ENCODE peak calls at places on chromosomes 3 and 15, in ten cellular contexts. One of them, this sample, is unnamed.
A peak's percentile ranks its signal among the peaks of the same experiment; 100 is the strongest.

GRCh38 chr3:137768361-137769320 is 4.5 kb downstream of the SOX14 start:
- DNase-seq in NCI-H524: peak; percentile 75
- DNase-seq in coronary artery: no peak
- DNase-seq in endothelial cell: peak; percentile 50
- DNase-seq in amniotic stem cell: no peak
- DNase-seq in HTR-8/SVneo: no peak
- DNase-seq in choroid plexus epithelial cell: no peak
- DNase-seq in EH: no peak
- DNase-seq in activated CD4-positive, alpha-beta T cell treated with anti-CD3 and anti-CD28 coated beads, Interleukin-2, amount 50 U/mL, for 48 hours: no peak
- DNase-seq in nucleus accumbens: no peak
- DNase-seq in this sample: no peak

GRCh38 chr15:70252056-70252935 is 154.6 kb upstream of the TLE3 start:
- DNase-seq in NCI-H524: peak; percentile 89
- DNase-seq in coronary artery: no peak
- DNase-seq in endothelial cell: no peak
- DNase-seq in amniotic stem cell: no peak
- DNase-seq in HTR-8/SVneo: no peak
- DNase-seq in choroid plexus epithelial cell: no peak
- DNase-seq in EH: no peak
- DNase-seq in activated CD4-positive, alpha-beta T cell treated with anti-CD3 and anti-CD28 coated beads, Interleukin-2, amount 50 U/mL, for 48 hours: no peak
- DNase-seq in nucleus accumbens: no peak
- DNase-seq in this sample: no peak

GRCh38 chr3:168040624-168041208 is 55.0 kb downstream of the GOLIM4 start:
- DNase-seq in NCI-H524: peak; percentile 74
- DNase-seq in coronary artery: no peak
- DNase-seq in endothelial cell: peak; percentile 18
- DNase-seq in amniotic stem cell: peak; percentile 28
- DNase-seq in HTR-8/SVneo: peak; percentile 11
- DNase-seq in choroid plexus epithelial cell: peak; percentile 94
- DNase-seq in EH: peak; percentile 54
- DNase-seq in activated CD4-positive, alpha-beta T cell treated with anti-CD3 and anti-CD28 coated beads, Interleukin-2, amount 50 U/mL, for 48 hours: no peak
- DNase-seq in nucleus accumbens: no peak
- DNase-seq in this sample: peak; percentile 33

GRCh38 chr15:77329202-77329601 is 90.7 kb downstream of the PEAK1 start:
- DNase-seq in NCI-H524: no peak
- DNase-seq in coronary artery: no peak
- DNase-seq in endothelial cell: no peak
- DNase-seq in amniotic stem cell: no peak
- DNase-seq in HTR-8/SVneo: no peak
- DNase-seq in choroid plexus epithelial cell: no peak
- DNase-seq in EH: peak; percentile 28
- DNase-seq in activated CD4-positive, alpha-beta T cell treated with anti-CD3 and anti-CD28 coated beads, Interleukin-2, amount 50 U/mL, for 48 hours: no peak
- DNase-seq in nucleus accumbens: no peak
- DNase-seq in this sample: no peak

GRCh38 chr15:33067456-33067855 is 127.1 kb downstream of the FMN1 start:
- DNase-seq in NCI-H524: no peak
- DNase-seq in coronary artery: no peak
- DNase-seq in endothelial cell: no peak
- DNase-seq in amniotic stem cell: peak; percentile 49
- DNase-seq in HTR-8/SVneo: peak; percentile 37
- DNase-seq in choroid plexus epithelial cell: peak; percentile 79
- DNase-seq in EH: peak; percentile 94
- DNase-seq in activated CD4-positive, alpha-beta T cell treated with anti-CD3 and anti-CD28 coated beads, Interleukin-2, amount 50 U/mL, for 48 hours: no peak
- DNase-seq in nucleus accumbens: no peak
- DNase-seq in this sample: no peak

GRCh38 chr3:117118604-117119003 is 409.0 kb downstream of the TUSC7 start:
- DNase-seq in NCI-H524: peak; percentile 16
- DNase-seq in coronary artery: no peak
- DNase-seq in endothelial cell: no peak
- DNase-seq in amniotic stem cell: no peak
- DNase-seq in HTR-8/SVneo: no peak
- DNase-seq in choroid plexus epithelial cell: no peak
- DNase-seq in EH: peak; percentile 56
- DNase-seq in activated CD4-positive, alpha-beta T cell treated with anti-CD3 and anti-CD28 coated beads, Interleukin-2, amount 50 U/mL, for 48 hours: no peak
- DNase-seq in nucleus accumbens: no peak
- DNase-seq in this sample: no peak

GRCh38 chr3:168511428-168512014 is 415.8 kb upstream of the GOLIM4 start:
- DNase-seq in NCI-H524: peak; percentile 23
- DNase-seq in coronary artery: no peak
- DNase-seq in endothelial cell: no peak
- DNase-seq in amniotic stem cell: peak; percentile 7
- DNase-seq in HTR-8/SVneo: no peak
- DNase-seq in choroid plexus epithelial cell: peak; percentile 53
- DNase-seq in EH: peak; percentile 7
- DNase-seq in activated CD4-positive, alpha-beta T cell treated with anti-CD3 and anti-CD28 coated beads, Interleukin-2, amount 50 U/mL, for 48 hours: no peak
- DNase-seq in nucleus accumbens: no peak
- DNase-seq in this sample: no peak

GRCh38 chr15:70354260-70354894 is 256.7 kb upstream of the TLE3 start:
- DNase-seq in NCI-H524: no peak
- DNase-seq in coronary artery: peak; percentile 58
- DNase-seq in endothelial cell: no peak
- DNase-seq in amniotic stem cell: no peak
- DNase-seq in HTR-8/SVneo: no peak
- DNase-seq in choroid plexus epithelial cell: no peak
- DNase-seq in EH: no peak
- DNase-seq in activated CD4-positive, alpha-beta T cell treated with anti-CD3 and anti-CD28 coated beads, Interleukin-2, amount 50 U/mL, for 48 hours: no peak
- DNase-seq in nucleus accumbens: no peak
- DNase-seq in this sample: no peak

GRCh38 chr3:158109804-158110657 is at the start of gene RSRC1:
- DNase-seq in NCI-H524: peak; percentile 92
- DNase-seq in coronary artery: peak; percentile 85
- DNase-seq in endothelial cell: peak; percentile 76
- DNase-seq in amniotic stem cell: peak; percentile 79
- DNase-seq in HTR-8/SVneo: peak; percentile 81
- DNase-seq in choroid plexus epithelial cell: peak; percentile 93
- DNase-seq in EH: peak; percentile 87
- DNase-seq in activated CD4-positive, alpha-beta T cell treated with anti-CD3 and anti-CD28 coated beads, Interleukin-2, amount 50 U/mL, for 48 hours: peak; percentile 82
- DNase-seq in nucleus accumbens: peak; percentile 75
- DNase-seq in this sample: peak; percentile 74

GRCh38 chr3:37050242-37050641 is 56.9 kb downstream of the MLH1 start:
- DNase-seq in NCI-H524: peak; percentile 35
- DNase-seq in coronary artery: no peak
- DNase-seq in endothelial cell: no peak
- DNase-seq in amniotic stem cell: no peak
- DNase-seq in HTR-8/SVneo: no peak
- DNase-seq in choroid plexus epithelial cell: no peak
- DNase-seq in EH: no peak
- DNase-seq in activated CD4-positive, alpha-beta T cell treated with anti-CD3 and anti-CD28 coated beads, Interleukin-2, amount 50 U/mL, for 48 hours: no peak
- DNase-seq in nucleus accumbens: no peak
- DNase-seq in this sample: no peak

GRCh38 chr3:27758083-27758482 is 36.0 kb upstream of the EOMES start:
- DNase-seq in NCI-H524: no peak
- DNase-seq in coronary artery: no peak
- DNase-seq in endothelial cell: no peak
- DNase-seq in amniotic stem cell: peak; percentile 44
- DNase-seq in HTR-8/SVneo: peak; percentile 45
- DNase-seq in choroid plexus epithelial cell: peak; percentile 91
- DNase-seq in EH: peak; percentile 85
- DNase-seq in activated CD4-positive, alpha-beta T cell treated with anti-CD3 and anti-CD28 coated beads, Interleukin-2, amount 50 U/mL, for 48 hours: peak; percentile 19
- DNase-seq in nucleus accumbens: no peak
- DNase-seq in this sample: no peak

GRCh38 chr3:113825090-113825489 is 13.5 kb upstream of the GRAMD1C start:
- DNase-seq in NCI-H524: peak; percentile 17
- DNase-seq in coronary artery: no peak
- DNase-seq in endothelial cell: no peak
- DNase-seq in amniotic stem cell: no peak
- DNase-seq in HTR-8/SVneo: peak; percentile 26
- DNase-seq in choroid plexus epithelial cell: peak; percentile 34
- DNase-seq in EH: peak; percentile 14
- DNase-seq in activated CD4-positive, alpha-beta T cell treated with anti-CD3 and anti-CD28 coated beads, Interleukin-2, amount 50 U/mL, for 48 hours: no peak
- DNase-seq in nucleus accumbens: no peak
- DNase-seq in this sample: peak; percentile 38

GRCh38 chr3:195015021-195015420 is 255.9 kb downstream of the XXYLT1 start:
- DNase-seq in NCI-H524: no peak
- DNase-seq in coronary artery: peak; percentile 41
- DNase-seq in endothelial cell: no peak
- DNase-seq in amniotic stem cell: no peak
- DNase-seq in HTR-8/SVneo: no peak
- DNase-seq in choroid plexus epithelial cell: peak; percentile 63
- DNase-seq in EH: no peak
- DNase-seq in activated CD4-positive, alpha-beta T cell treated with anti-CD3 and anti-CD28 coated beads, Interleukin-2, amount 50 U/mL, for 48 hours: no peak
- DNase-seq in nucleus accumbens: no peak
- DNase-seq in this sample: no peak

GRCh38 chr3:11379238-11379823 is 107.1 kb downstream of the ATG7 start:
- DNase-seq in NCI-H524: peak; percentile 60
- DNase-seq in coronary artery: no peak
- DNase-seq in endothelial cell: peak; percentile 32
- DNase-seq in amniotic stem cell: peak; percentile 37
- DNase-seq in HTR-8/SVneo: peak; percentile 41
- DNase-seq in choroid plexus epithelial cell: peak; percentile 85
- DNase-seq in EH: peak; percentile 66
- DNase-seq in activated CD4-positive, alpha-beta T cell treated with anti-CD3 and anti-CD28 coated beads, Interleukin-2, amount 50 U/mL, for 48 hours: no peak
- DNase-seq in nucleus accumbens: no peak
- DNase-seq in this sample: peak; percentile 37

GRCh38 chr3:29247088-29247745 is 33.7 kb upstream of the RBMS3 start:
- DNase-seq in NCI-H524: no peak
- DNase-seq in coronary artery: no peak
- DNase-seq in endothelial cell: no peak
- DNase-seq in amniotic stem cell: no peak
- DNase-seq in HTR-8/SVneo: no peak
- DNase-seq in choroid plexus epithelial cell: no peak
- DNase-seq in EH: no peak
- DNase-seq in activated CD4-positive, alpha-beta T cell treated with anti-CD3 and anti-CD28 coated beads, Interleukin-2, amount 50 U/mL, for 48 hours: no peak
- DNase-seq in nucleus accumbens: no peak
- DNase-seq in this sample: no peak

GRCh38 chr3:128416578-128417150 is 50.0 kb downstream of the DNAJB8 start:
- DNase-seq in NCI-H524: no peak
- DNase-seq in coronary artery: no peak
- DNase-seq in endothelial cell: no peak
- DNase-seq in amniotic stem cell: peak; percentile 12
- DNase-seq in HTR-8/SVneo: peak; percentile 79
- DNase-seq in choroid plexus epithelial cell: peak; percentile 92
- DNase-seq in EH: peak; percentile 94
- DNase-seq in activated CD4-positive, alpha-beta T cell treated with anti-CD3 and anti-CD28 coated beads, Interleukin-2, amount 50 U/mL, for 48 hours: no peak
- DNase-seq in nucleus accumbens: no peak
- DNase-seq in this sample: peak; percentile 67

GRCh38 chr15:57384816-57385215 is 8.5 kb downstream of the CGNL1 start:
- DNase-seq in NCI-H524: no peak
- DNase-seq in coronary artery: no peak
- DNase-seq in endothelial cell: no peak
- DNase-seq in amniotic stem cell: peak; percentile 33
- DNase-seq in HTR-8/SVneo: no peak
- DNase-seq in choroid plexus epithelial cell: peak; percentile 80
- DNase-seq in EH: peak; percentile 64
- DNase-seq in activated CD4-positive, alpha-beta T cell treated with anti-CD3 and anti-CD28 coated beads, Interleukin-2, amount 50 U/mL, for 48 hours: no peak
- DNase-seq in nucleus accumbens: no peak
- DNase-seq in this sample: no peak

GRCh38 chr3:12442654-12443501 is 41.4 kb upstream of the TSEN2 start:
- DNase-seq in NCI-H524: peak; percentile 45
- DNase-seq in coronary artery: peak; percentile 33
- DNase-seq in endothelial cell: no peak
- DNase-seq in amniotic stem cell: no peak
- DNase-seq in HTR-8/SVneo: peak; percentile 30
- DNase-seq in choroid plexus epithelial cell: no peak
- DNase-seq in EH: no peak
- DNase-seq in activated CD4-positive, alpha-beta T cell treated with anti-CD3 and anti-CD28 coated beads, Interleukin-2, amount 50 U/mL, for 48 hours: no peak
- DNase-seq in nucleus accumbens: no peak
- DNase-seq in this sample: no peak

GRCh38 chr3:43413676-43414368 is 127.5 kb downstream of the SNRK start:
- DNase-seq in NCI-H524: no peak
- DNase-seq in coronary artery: no peak
- DNase-seq in endothelial cell: peak; percentile 48
- DNase-seq in amniotic stem cell: no peak
- DNase-seq in HTR-8/SVneo: no peak
- DNase-seq in choroid plexus epithelial cell: no peak
- DNase-seq in EH: no peak
- DNase-seq in activated CD4-positive, alpha-beta T cell treated with anti-CD3 and anti-CD28 coated beads, Interleukin-2, amount 50 U/mL, for 48 hours: no peak
- DNase-seq in nucleus accumbens: no peak
- DNase-seq in this sample: no peak

This sample was measured in HuH-7.